ENCODE peak calls at places on chromosomes 16 and 17, in five cellular contexts. F is astrocyte of the spinal cord, E is lower leg skin, S is stomach, C is body of pancreas. N is an unnamed sample.

GRCh38 chr17:6843241-6843890 is 11.8 kb upstream of the TEKT1 start:
- DNase-seq in F (peak), E (no peak), S (no peak), C (no peak), N (peak)

GRCh38 chr17:5861849-5862248 is 208.3 kb upstream of the WSCD1 start:
- DNase-seq in F (no peak), E (no peak), S (no peak), C (no peak), N (no peak)

GRCh38 chr17:81272616-81273015 is 22.5 kb downstream of the SLC38A10 start:
- DNase-seq in F (no peak), E (no peak), S (peak), C (peak), N (no peak)

GRCh38 chr16:51163366-51163765 is 12.3 kb upstream of the SALL1 start:
- DNase-seq in F (no peak), E (no peak), S (no peak), C (no peak), N (no peak)

GRCh38 chr16:76162046-76162445 is 115.2 kb upstream of the CNTNAP4 start:
- DNase-seq in F (no peak), E (no peak), S (no peak), C (no peak), N (no peak)

GRCh38 chr17:29778936-29779811 is 150.9 kb downstream of the SSH2 start:
- DNase-seq in F (peak), E (peak), S (peak), C (peak), N (peak)

GRCh38 chr16:11677451-11677951 is 9.2 kb downstream of the SNN start:
- DNase-seq in F (no peak), E (no peak), S (no peak), C (no peak), N (no peak)

GRCh38 chr17:42042598-42043319 is 7.6 kb downstream of the C17orf113 start:
- DNase-seq in F (no peak), E (no peak), S (no peak), C (peak), N (no peak)

GRCh38 chr17:14464741-14465140 is 163.9 kb downstream of the HS3ST3B1 start:
- DNase-seq in F (peak), E (no peak), S (no peak), C (no peak), N (peak)

GRCh38 chr17:38914741-38915638 is 10.4 kb upstream of the LASP1NB start:
- DNase-seq in F (no peak), E (peak), S (peak), C (no peak), N (no peak)

GRCh38 chr17:34242553-34242952 is 12.5 kb upstream of the CCL2 start:
- DNase-seq in F (no peak), E (no peak), S (no peak), C (no peak), N (no peak)

GRCh38 chr17:27608330-27609230 is 22.4 kb upstream of the LGALS9 start:
- DNase-seq in F (no peak), E (no peak), S (no peak), C (no peak), N (peak)

GRCh38 chr16:642189-643049 is 791 bp downstream of the MCRIP2 start:
- DNase-seq in F (no peak), E (no peak), S (peak), C (peak), N (no peak)

GRCh38 chr16:2799852-2800226 is 1.6 kb downstream of the PRSS41 start:
- DNase-seq in F (no peak), E (no peak), S (peak), C (no peak), N (peak)

GRCh38 chr16:55655709-55656694 is at the start of gene SLC6A2:
- DNase-seq in F (no peak), E (peak), S (no peak), C (no peak), N (no peak)
- TF ChIP-seq CTCF in F (no peak), E (no peak), S (no peak), C (no peak), N (peak)

GRCh38 chr17:11598274-11599221 is at the start of gene DNAH9:
- DNase-seq in F (peak), E (peak), S (peak), C (peak), N (peak)
- H3K4me3 ChIP-seq in F (peak), E (peak), S (peak), C (peak), N (peak)

GRCh38 chr16:75075688-75076268 is 40.8 kb downstream of the LDHD start:
- DNase-seq in F (no peak), E (no peak), S (no peak), C (no peak), N (no peak)
- TF ChIP-seq CTCF in F (no peak), E (no peak), S (no peak), C (no peak), N (no peak)

GRCh38 chr17:75874323-75875181 is 3.8 kb downstream of the TRIM47 start:
- DNase-seq in F (no peak), E (no peak), S (no peak), C (no peak), N (no peak)

GRCh38 chr17:75872434-75873351 is 5.7 kb downstream of the TRIM47 start:
- DNase-seq in F (peak), E (peak), S (peak), C (peak), N (peak)

GRCh38 chr17:75875182-75875939 is 3.0 kb downstream of the TRIM47 start:
- DNase-seq in F (no peak), E (no peak), S (peak), C (no peak), N (no peak)

GRCh38 chr17:75875940-75876189 is 2.5 kb downstream of the TRIM47 start:
- DNase-seq in F (no peak), E (no peak), S (no peak), C (peak), N (no peak)

GRCh38 chr17:75873587-75874322 is 4.6 kb downstream of the TRIM47 start:
- DNase-seq in F (no peak), E (no peak), S (no peak), C (no peak), N (no peak)
- H3K4me3 ChIP-seq in F (no peak), E (no peak), S (no peak), C (no peak), N (no peak)